ENCODE peak calls at places on chromosome 20, in four cellular contexts. One of them, this sample, is unnamed.

GRCh38 chr20:7775072-7775471 is 165.2 kb downstream of the HAO1 start:
- DNase-seq in foreskin fibroblast: peak; percentile 60
- DNase-seq in NCI-H1092 treated with DMSO at 0.1 percent for 48 hours: no peak
- DNase-seq in GM03348: peak; percentile 27
- DNase-seq in this sample: peak; percentile 43

GRCh38 chr20:24949756-24950127 is 673 bp downstream of the CST7 start:
- DNase-seq in foreskin fibroblast: no peak
- DNase-seq in NCI-H1092 treated with DMSO at 0.1 percent for 48 hours: no peak
- DNase-seq in GM03348: no peak
- DNase-seq in this sample: no peak

GRCh38 chr20:46356195-46357029 is 48.1 kb upstream of the CDH22 start:
- DNase-seq in foreskin fibroblast: no peak
- DNase-seq in NCI-H1092 treated with DMSO at 0.1 percent for 48 hours: no peak
- DNase-seq in GM03348: no peak
- DNase-seq in this sample: no peak

GRCh38 chr20:42193119-42193518 is 574.9 kb upstream of the CHD6 start:
- DNase-seq in foreskin fibroblast: no peak
- DNase-seq in NCI-H1092 treated with DMSO at 0.1 percent for 48 hours: no peak
- DNase-seq in GM03348: no peak
- DNase-seq in this sample: no peak

GRCh38 chr20:1377341-1377871 is 15.4 kb downstream of the FKBP1A start:
- DNase-seq in foreskin fibroblast: no peak
- DNase-seq in NCI-H1092 treated with DMSO at 0.1 percent for 48 hours: no peak
- DNase-seq in GM03348: no peak
- DNase-seq in this sample: no peak

GRCh38 chr20:47847882-47848485 is 62.7 kb upstream of the SULF2 start:
- DNase-seq in foreskin fibroblast: no peak
- DNase-seq in NCI-H1092 treated with DMSO at 0.1 percent for 48 hours: no peak
- DNase-seq in GM03348: no peak
- DNase-seq in this sample: no peak

GRCh38 chr20:3406481-3407425 is 716 bp downstream of the DNAAF9 start:
- DNase-seq in foreskin fibroblast: peak; percentile 36
- DNase-seq in NCI-H1092 treated with DMSO at 0.1 percent for 48 hours: peak; percentile 41
- DNase-seq in GM03348: peak; percentile 65
- DNase-seq in this sample: peak; percentile 58

GRCh38 chr20:56956536-56956935 is 309.9 kb downstream of the BMP7 start:
- DNase-seq in foreskin fibroblast: no peak
- DNase-seq in NCI-H1092 treated with DMSO at 0.1 percent for 48 hours: no peak
- DNase-seq in GM03348: no peak
- DNase-seq in this sample: no peak

GRCh38 chr20:59342017-59342957 is 41.9 kb downstream of the EDN3 start:
- DNase-seq in foreskin fibroblast: no peak
- DNase-seq in NCI-H1092 treated with DMSO at 0.1 percent for 48 hours: no peak
- DNase-seq in GM03348: no peak
- DNase-seq in this sample: no peak

GRCh38 chr20:18689557-18689956 is 101.7 kb downstream of the DTD1 start:
- DNase-seq in foreskin fibroblast: peak; percentile 6
- DNase-seq in NCI-H1092 treated with DMSO at 0.1 percent for 48 hours: no peak
- DNase-seq in GM03348: no peak
- DNase-seq in this sample: no peak

GRCh38 chr20:36153754-36154695 is 515 bp upstream of the EPB41L1 start:
- DNase-seq in foreskin fibroblast: peak; percentile 69
- DNase-seq in NCI-H1092 treated with DMSO at 0.1 percent for 48 hours: peak; percentile 67
- DNase-seq in GM03348: peak; percentile 96
- DNase-seq in this sample: peak; percentile 91

GRCh38 chr20:24953621-24954133 is 4.6 kb downstream of the CST7 start:
- DNase-seq in foreskin fibroblast: no peak
- DNase-seq in NCI-H1092 treated with DMSO at 0.1 percent for 48 hours: no peak
- DNase-seq in GM03348: no peak
- DNase-seq in this sample: no peak

GRCh38 chr20:23108871-23109270 is 22.7 kb upstream of the CD93 start:
- DNase-seq in foreskin fibroblast: no peak
- DNase-seq in NCI-H1092 treated with DMSO at 0.1 percent for 48 hours: no peak
- DNase-seq in GM03348: no peak
- DNase-seq in this sample: no peak

GRCh38 chr20:32028647-32029372 is 18.6 kb downstream of the CCM2L start:
- DNase-seq in foreskin fibroblast: no peak
- DNase-seq in NCI-H1092 treated with DMSO at 0.1 percent for 48 hours: no peak
- DNase-seq in GM03348: no peak
- DNase-seq in this sample: no peak

GRCh38 chr20:45378191-45378590 is at the start of gene TP53TG5:
- DNase-seq in foreskin fibroblast: no peak
- DNase-seq in NCI-H1092 treated with DMSO at 0.1 percent for 48 hours: no peak
- DNase-seq in GM03348: no peak
- DNase-seq in this sample: no peak

GRCh38 chr20:48730977-48731376 is 96.8 kb downstream of the PREX1 start:
- DNase-seq in foreskin fibroblast: no peak
- DNase-seq in NCI-H1092 treated with DMSO at 0.1 percent for 48 hours: no peak
- DNase-seq in GM03348: no peak
- DNase-seq in this sample: no peak

This sample was measured in AG08395.